ENCODE peak calls at places on chromosomes 11 and 22, in eight cellular contexts. C is spleen, I is left lobe of liver, S is AG10803, F is cardiac muscle cell, B is transverse colon, G is neural crest cell, U is H9. Q is an unnamed sample.

GRCh38 chr11:110126936-110127335 is 33.7 kb downstream of the ZC3H12C start:
- DNase-seq in C (no peak), I (no peak), S (no peak), F (peak; percentile 14), B (no peak), G (no peak), U (no peak), Q (no peak)

GRCh38 chr11:68326334-68327215 is 14.2 kb downstream of the LRP5 start:
- DNase-seq in C (no peak), I (peak; percentile 89), S (no peak), F (no peak), B (peak; percentile 35), G (no peak), U (no peak), Q (no peak)

GRCh38 chr11:57527056-57527631 is 3.4 kb downstream of the TIMM10 start:
- DNase-seq in C (peak; percentile 87), I (peak; percentile 72), S (peak; percentile 57), F (peak; percentile 78), B (peak; percentile 78), G (peak; percentile 79), U (peak; percentile 64), Q (peak; percentile 70)

GRCh38 chr22:17981497-17981896 is 42.9 kb downstream of the MICAL3 start:
- DNase-seq in C (peak; percentile 71), I (no peak), S (no peak), F (no peak), B (no peak), G (no peak), U (no peak), Q (no peak)

GRCh38 chr11:34308821-34309585 is 48.8 kb downstream of the ABTB2 start:
- DNase-seq in C (no peak), I (peak; percentile 82), S (peak; percentile 93), F (no peak), B (no peak), G (no peak), U (no peak), Q (no peak)

GRCh38 chr22:50712341-50713007 is 25.5 kb upstream of the ACR start:
- DNase-seq in C (peak; percentile 56), I (no peak), S (no peak), F (no peak), B (no peak), G (no peak), U (no peak), Q (no peak)

GRCh38 chr11:118437736-118438125 is 1.4 kb downstream of the KMT2A start:
- DNase-seq in C (peak; percentile 83), I (peak; percentile 64), S (no peak), F (peak; percentile 38), B (peak; percentile 45), G (peak; percentile 9), U (peak; percentile 52), Q (peak; percentile 66)

GRCh38 chr11:13717331-13717730 is 48.9 kb downstream of the FAR1 start:
- DNase-seq in C (no peak), I (no peak), S (peak; percentile 56), F (no peak), B (no peak), G (no peak), U (no peak), Q (no peak)

GRCh38 chr11:40328890-40329617 is 1130.4 kb downstream of the LRRC4C start:
- DNase-seq in C (no peak), I (peak; percentile 55), S (peak; percentile 99), F (no peak), B (peak; percentile 21), G (no peak), U (no peak), Q (no peak)

GRCh38 chr11:130859896-130860295 is 56.4 kb downstream of the SNX19 start:
- DNase-seq in C (no peak), I (no peak), S (peak; percentile 19), F (no peak), B (no peak), G (no peak), U (no peak), Q (no peak)

GRCh38 chr22:49934144-49934890 is 15.9 kb downstream of the CRELD2 start:
- DNase-seq in C (peak; percentile 91), I (peak; percentile 77), S (peak; percentile 50), F (no peak), B (peak; percentile 75), G (no peak), U (no peak), Q (no peak)

GRCh38 chr11:47233989-47234668 is 14.5 kb downstream of the ACP2 start:
- DNase-seq in C (no peak), I (no peak), S (peak; percentile 80), F (no peak), B (peak; percentile 24), G (no peak), U (peak; percentile 50), Q (no peak)

GRCh38 chr11:111283945-111284481 is 14.3 kb upstream of the POU2AF3 start:
- DNase-seq in C (peak; percentile 81), I (no peak), S (no peak), F (no peak), B (peak; percentile 84), G (no peak), U (peak; percentile 46), Q (no peak)

GRCh38 chr22:24474221-24474620 is 20.9 kb upstream of the UPB1 start:
- DNase-seq in C (no peak), I (no peak), S (peak; percentile 91), F (no peak), B (no peak), G (no peak), U (no peak), Q (no peak)

GRCh38 chr11:114044042-114044871 is 15.3 kb upstream of the ZBTB16 start:
- DNase-seq in C (no peak), I (no peak), S (no peak), F (no peak), B (peak; percentile 76), G (no peak), U (no peak), Q (no peak)

GRCh38 chr22:37633082-37633692 is 6.3 kb upstream of the SH3BP1 start:
- DNase-seq in C (peak; percentile 88), I (no peak), S (no peak), F (no peak), B (peak; percentile 54), G (no peak), U (no peak), Q (no peak)

GRCh38 chr22:43811777-43812148 is 342 bp downstream of the EFCAB6 start:
- DNase-seq in C (no peak), I (no peak), S (peak; percentile 42), F (no peak), B (peak; percentile 13), G (no peak), U (no peak), Q (no peak)

GRCh38 chr11:127281534-127281933 is 281.0 kb upstream of the KIRREL3 start:
- DNase-seq in C (no peak), I (no peak), S (no peak), F (no peak), B (no peak), G (no peak), U (no peak), Q (no peak)

Q was measured in ecto neural progenitor cell.